ENCODE peak calls at places on chromosomes 11 and 22, in seven cellular contexts. T, Z, W, K, C, B and X are unnamed samples.

GRCh38 chr22:46142548-46143490 is 7.5 kb upstream of the PPARA start:
- DNase-seq in C (no peak), B (no peak), K (no peak), W (no peak), T (no peak), Z (no peak), X (no peak)

GRCh38 chr11:22467741-22468140 is 129.6 kb downstream of the SLC17A6 start:
- DNase-seq in T (no peak), Z (no peak), W (no peak), C (no peak), K (no peak), B (no peak), X (no peak)

GRCh38 chr11:46361283-46362145 is 14.3 kb downstream of the DGKZ start:
- DNase-seq in C (peak), W (no peak), T (peak), B (no peak), K (no peak), Z (no peak), X (no peak)

GRCh38 chr11:6438979-6439571 is 1.7 kb downstream of the HPX start:
- DNase-seq in K (peak), W (peak), B (peak), Z (peak), C (peak), T (peak), X (peak)

GRCh38 chr11:6655020-6655789 is 404 bp downstream of the DCHS1 start:
- DNase-seq in K (peak), B (no peak), Z (no peak), T (no peak), W (no peak), C (peak), X (no peak)

GRCh38 chr22:17086750-17087149 is 1.9 kb downstream of the IL17RA start:
- DNase-seq in B (no peak), Z (no peak), K (no peak), T (no peak), C (no peak), W (no peak), X (no peak)

GRCh38 chr11:112082729-112083128 is 3.8 kb downstream of the TIMM8B start:
- DNase-seq in Z (peak), T (no peak), C (no peak), K (no peak), W (no peak), B (no peak), X (no peak)

GRCh38 chr11:117985953-117986887 is at the start of gene IL10RA:
- DNase-seq in Z (peak), T (peak), B (peak), C (peak), W (peak), K (peak), X (peak)

GRCh38 chr22:32544953-32545558 is 70.4 kb downstream of the FBXO7 start:
- DNase-seq in B (no peak), K (no peak), T (no peak), Z (peak), C (no peak), W (no peak), X (no peak)

GRCh38 chr11:19903620-19904069 is 191.0 kb downstream of the NAV2 start:
- DNase-seq in B (peak), W (peak), T (peak), Z (peak), K (peak), C (peak), X (peak)

GRCh38 chr11:36258730-36259360 is 30.4 kb downstream of the COMMD9 start:
- DNase-seq in C (no peak), T (no peak), Z (peak), B (peak), W (peak), K (peak), X (peak)

GRCh38 chr11:114075891-114076441 is 16.5 kb downstream of the ZBTB16 start:
- DNase-seq in T (no peak), B (peak), Z (peak), K (peak), W (peak), C (no peak), X (peak)

GRCh38 chr11:44005076-44005800 is 42.5 kb upstream of the ACCSL start:
- DNase-seq in K (peak), C (no peak), T (no peak), Z (no peak), B (no peak), W (no peak), X (no peak)

GRCh38 chr11:83827520-83827919 is 541.4 kb upstream of the CCDC90B start:
- DNase-seq in B (no peak), T (no peak), C (no peak), K (no peak), Z (no peak), W (no peak), X (no peak)

GRCh38 chr11:22624742-22625447 is 728 bp downstream of the FANCF start:
- DNase-seq in Z (peak), T (peak), C (peak), K (peak), B (peak), W (peak), X (peak)

GRCh38 chr22:43720718-43721117 is 91.4 kb downstream of the EFCAB6 start:
- DNase-seq in Z (no peak), K (no peak), C (no peak), T (no peak), W (no peak), B (no peak), X (no peak)